ENCODE peak calls at places on chromosomes 1 and 21, in nine cellular contexts. Z is suprapubic skin, H is A549, U is H1, Y is spleen, L is tibial nerve, T is uterus, M is stomach, X is right lobe of liver. A is an unnamed sample.

GRCh38 chr1:197915797-197916686 is 1.1 kb upstream of the LHX9 start:
- DNase-seq in Z (no peak), H (peak), U (peak), Y (peak), L (no peak), T (no peak), M (no peak), X (peak), A (peak)

GRCh38 chr21:26405071-26405470 is 168.0 kb downstream of the CYYR1 start:
- DNase-seq in Z (no peak), H (no peak), U (no peak), Y (no peak), L (no peak), T (no peak), M (no peak), X (no peak), A (no peak)

GRCh38 chr1:34367954-34368353 is 191.2 kb downstream of the C1orf94 start:
- DNase-seq in Z (no peak), H (no peak), U (peak), Y (no peak), L (no peak), T (no peak), M (no peak), X (no peak), A (no peak)

GRCh38 chr1:209326876-209327275 is 256.6 kb upstream of the CAMK1G start:
- DNase-seq in Z (no peak), H (no peak), U (no peak), Y (no peak), L (no peak), T (no peak), M (no peak), X (no peak), A (no peak)

GRCh38 chr1:167455786-167456446 is 62.4 kb downstream of the CD247 start:
- DNase-seq in Z (no peak), H (peak), U (peak), Y (no peak), L (no peak), T (no peak), M (peak), X (no peak), A (peak)

GRCh38 chr1:238951809-238952208 is 434.6 kb upstream of the CHRM3 start:
- DNase-seq in Z (no peak), H (peak), U (no peak), Y (no peak), L (peak), T (no peak), M (peak), X (no peak), A (peak)

GRCh38 chr1:203625623-203626189 is 926 bp upstream of the ATP2B4 start:
- DNase-seq in Z (no peak), H (peak), U (no peak), Y (no peak), L (peak), T (peak), M (no peak), X (no peak), A (peak)

GRCh38 chr1:226995064-226995965 is 55.2 kb downstream of the COQ8A start:
- DNase-seq in Z (no peak), H (no peak), U (peak), Y (peak), L (no peak), T (no peak), M (no peak), X (no peak), A (no peak)

GRCh38 chr1:17743028-17743706 is 12.0 kb upstream of the ACTL8 start:
- DNase-seq in Z (no peak), H (no peak), U (no peak), Y (no peak), L (no peak), T (no peak), M (no peak), X (no peak), A (no peak)

GRCh38 chr1:112544011-112544688 is 35.4 kb downstream of the WNT2B start:
- DNase-seq in Z (no peak), H (peak), U (no peak), Y (no peak), L (no peak), T (peak), M (no peak), X (no peak), A (no peak)

GRCh38 chr1:153922076-153922837 is 515 bp downstream of the GATAD2B start:
- DNase-seq in Z (peak), H (no peak), U (peak), Y (no peak), L (no peak), T (peak), M (peak), X (no peak), A (no peak)

GRCh38 chr1:52917156-52917555 is 4.4 kb downstream of the ECHDC2 start:
- DNase-seq in Z (no peak), H (no peak), U (no peak), Y (no peak), L (no peak), T (no peak), M (no peak), X (no peak), A (no peak)

GRCh38 chr1:54300395-54300794 is 100.4 kb downstream of the MRPL37 start:
- DNase-seq in Z (no peak), H (no peak), U (no peak), Y (no peak), L (no peak), T (no peak), M (no peak), X (no peak), A (no peak)

GRCh38 chr1:207918571-207918970 is 7.6 kb upstream of the CD34 start:
- DNase-seq in Z (no peak), H (no peak), U (no peak), Y (no peak), L (no peak), T (no peak), M (no peak), X (no peak), A (no peak)

GRCh38 chr1:81186271-81186670 is 614.5 kb upstream of the ADGRL2 start:
- DNase-seq in Z (no peak), H (no peak), U (no peak), Y (no peak), L (no peak), T (no peak), M (no peak), X (no peak), A (no peak)

GRCh38 chr1:45304311-45305081 is 22.2 kb upstream of the HPDL start:
- DNase-seq in Z (peak), H (no peak), U (peak), Y (peak), L (no peak), T (peak), M (peak), X (peak), A (peak)

GRCh38 chr1:2301607-2302291 is 73.6 kb downstream of the SKI start:
- DNase-seq in Z (no peak), H (no peak), U (no peak), Y (no peak), L (no peak), T (no peak), M (no peak), X (no peak), A (no peak)

GRCh38 chr1:160377585-160378206 is 10.8 kb downstream of the NHLH1 start:
- DNase-seq in Z (no peak), H (no peak), U (no peak), Y (no peak), L (no peak), T (no peak), M (no peak), X (peak), A (no peak)

GRCh38 chr21:41119901-41120300 is 48.1 kb upstream of the BACE2 start:
- DNase-seq in Z (no peak), H (no peak), U (no peak), Y (no peak), L (no peak), T (no peak), M (no peak), X (no peak), A (no peak)

GRCh38 chr1:31013187-31013864 is 52.2 kb downstream of the PUM1 start:
- DNase-seq in Z (no peak), H (no peak), U (no peak), Y (no peak), L (no peak), T (no peak), M (no peak), X (no peak), A (no peak)

GRCh38 chr1:27503961-27504587 is 14.1 kb upstream of the WASF2 start:
- DNase-seq in Z (no peak), H (no peak), U (no peak), Y (no peak), L (no peak), T (no peak), M (no peak), X (no peak), A (no peak)

GRCh38 chr21:43645987-43646386 is 13.3 kb downstream of the HSF2BP start:
- DNase-seq in Z (no peak), H (peak), U (no peak), Y (no peak), L (no peak), T (no peak), M (no peak), X (no peak), A (no peak)
- H3K27ac ChIP-seq in Z (no peak), H (peak), U (no peak), Y (peak), L (peak), T (peak), M (no peak), X (peak), A (peak)

DNA sequence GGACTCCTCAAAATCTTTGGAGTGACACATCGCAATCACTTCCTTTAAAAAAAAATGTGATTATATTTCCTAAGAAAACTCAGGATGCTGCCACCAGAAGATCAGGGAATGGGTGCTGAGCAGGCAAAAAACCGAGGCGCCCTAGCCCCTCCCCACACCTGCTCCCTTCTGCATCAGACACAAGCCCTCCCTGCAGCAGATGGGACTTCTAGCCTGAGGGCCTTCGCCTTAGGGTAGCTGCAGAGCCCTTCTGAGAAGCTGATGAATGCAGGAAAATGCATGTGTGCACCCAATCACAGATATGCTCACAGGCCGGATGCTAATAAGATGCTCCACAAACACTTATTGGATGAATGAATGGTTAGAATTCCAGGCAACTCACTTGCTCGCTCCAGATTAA is 6.8 kb upstream of the C1orf210 start:
- DNase-seq in Z (no peak), H (no peak), U (no peak), Y (no peak), L (no peak), T (no peak), M (no peak), X (no peak), A (no peak)
- TF ChIP-seq POLR2A in Z (no peak), H (no peak), U (no peak), Y (no peak), L (no peak), T (no peak), M (no peak), X (no peak), A (no peak)

GRCh38 chr1:92298573-92299476 is at the start of the genes GLMN and RPAP2:
- DNase-seq in Z (peak), H (peak), U (peak), Y (peak), L (peak), T (peak), M (peak), X (peak), A (peak)
- TF ChIP-seq CTCF in Z (no peak), H (peak), U (no peak), Y (no peak), L (no peak), T (no peak), M (no peak), X (no peak), A (no peak)

GRCh38 chr1:95744731-95745130 is 510.7 kb downstream of the RWDD3 start:
- DNase-seq in Z (no peak), H (no peak), U (no peak), Y (no peak), L (no peak), T (no peak), M (no peak), X (no peak), A (no peak)

DNA sequence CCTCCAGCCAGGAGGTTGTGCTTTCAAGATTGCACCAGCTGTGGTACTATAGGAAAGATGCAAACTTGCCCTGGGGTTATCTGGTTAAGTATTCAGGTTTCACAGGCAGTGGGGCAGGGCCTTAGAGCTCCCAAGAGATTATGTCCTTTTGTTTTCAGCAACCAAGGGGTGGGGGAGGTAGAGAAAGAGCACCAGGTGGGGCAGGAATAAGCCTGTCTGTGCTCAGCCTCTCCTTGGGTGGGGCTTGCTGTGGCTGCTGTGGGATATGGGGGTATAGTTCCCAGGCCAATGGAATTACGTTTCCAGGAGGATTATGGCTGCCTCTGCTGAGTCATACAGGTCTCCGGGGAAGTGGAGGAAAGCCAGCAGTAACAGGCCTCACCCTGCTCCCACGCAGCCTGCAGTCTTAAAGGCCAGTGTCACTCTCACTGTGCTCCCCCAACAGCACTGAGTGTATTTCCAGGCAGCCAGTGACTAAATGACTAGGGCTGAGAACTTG is 508.6 kb downstream of the RWDD3 start:
- DNase-seq in Z (no peak), H (peak), U (no peak), Y (no peak), L (no peak), T (no peak), M (no peak), X (no peak), A (no peak)
- H3K27ac ChIP-seq in Z (peak), H (no peak), U (no peak), Y (no peak), L (no peak), T (no peak), M (no peak), X (no peak), A (no peak)

GRCh38 chr1:156212833-156213643 is at the start of gene PMF1:
- DNase-seq in Z (peak), H (peak), U (peak), Y (peak), L (peak), T (peak), M (peak), X (peak), A (peak)
- TF ChIP-seq POLR2A in Z (peak), H (peak), U (peak), Y (no peak), L (peak), T (peak), M (peak), X (peak), A (peak)

GRCh38 chr21:29092102-29092959 is 18.9 kb upstream of the CCT8 start:
- DNase-seq in Z (no peak), H (no peak), U (no peak), Y (no peak), L (no peak), T (no peak), M (no peak), X (peak), A (no peak)
- TF ChIP-seq CTCF in Z (no peak), H (no peak), U (no peak), Y (no peak), L (no peak), T (no peak), M (no peak), X (no peak), A (no peak)

GRCh38 chr21:38979271-38980196 is 173.8 kb downstream of the ETS2 start:
- DNase-seq in Z (no peak), H (no peak), U (peak), Y (no peak), L (no peak), T (peak), M (no peak), X (no peak), A (peak)
- H3K27ac ChIP-seq in Z (no peak), H (no peak), U (peak), Y (no peak), L (no peak), T (peak), M (no peak), X (no peak), A (no peak)

DNA sequence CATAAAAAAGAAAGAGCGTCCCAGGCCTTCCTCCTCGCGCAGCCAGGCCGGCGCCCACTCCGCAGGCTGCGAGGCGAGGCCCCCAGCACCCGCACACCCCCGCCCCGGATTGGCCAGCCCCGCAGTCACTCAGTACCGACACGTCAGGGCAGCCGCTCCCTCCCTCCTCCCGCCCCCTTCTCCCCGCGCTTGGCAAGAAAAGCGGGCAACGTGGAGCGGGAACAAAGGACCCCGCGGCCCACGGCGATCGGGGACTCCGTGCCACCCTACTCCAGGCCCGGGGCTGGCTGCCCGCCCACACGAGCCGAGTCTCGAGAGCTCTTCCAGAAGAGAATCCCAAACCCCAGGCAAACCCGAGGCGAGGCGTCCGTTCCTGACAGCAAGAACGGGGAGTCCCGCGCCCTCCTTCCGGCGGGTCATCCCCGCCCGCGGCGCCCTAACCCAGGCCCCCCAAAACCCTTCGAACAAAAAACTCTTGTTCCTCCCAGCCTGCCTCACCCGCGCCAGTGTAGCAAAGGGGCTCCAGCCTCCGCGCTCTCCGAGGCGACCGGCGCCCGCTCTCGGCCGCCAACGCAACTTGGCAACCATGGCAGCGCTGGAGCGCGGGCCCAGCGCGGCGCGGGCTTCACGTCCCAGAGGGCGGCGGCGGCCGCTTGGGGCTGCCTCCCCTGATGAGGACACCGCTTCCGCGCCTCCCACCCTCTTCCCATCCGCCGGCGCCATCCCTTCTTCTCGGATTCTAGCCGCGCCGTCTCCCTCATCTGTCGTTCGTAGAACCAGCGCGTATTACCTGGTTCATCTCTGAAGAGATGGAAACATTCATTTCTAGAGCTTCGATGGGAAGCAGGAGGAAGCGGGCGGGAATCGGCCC is 645 bp downstream of the IVNS1ABP start:
- DNase-seq in Z (peak), H (peak), U (peak), Y (peak), L (peak), T (peak), M (peak), X (peak), A (peak)
- TF ChIP-seq POLR2A in Z (peak), H (no peak), U (peak), Y (no peak), L (peak), T (peak), M (peak), X (no peak), A (peak)

DNA sequence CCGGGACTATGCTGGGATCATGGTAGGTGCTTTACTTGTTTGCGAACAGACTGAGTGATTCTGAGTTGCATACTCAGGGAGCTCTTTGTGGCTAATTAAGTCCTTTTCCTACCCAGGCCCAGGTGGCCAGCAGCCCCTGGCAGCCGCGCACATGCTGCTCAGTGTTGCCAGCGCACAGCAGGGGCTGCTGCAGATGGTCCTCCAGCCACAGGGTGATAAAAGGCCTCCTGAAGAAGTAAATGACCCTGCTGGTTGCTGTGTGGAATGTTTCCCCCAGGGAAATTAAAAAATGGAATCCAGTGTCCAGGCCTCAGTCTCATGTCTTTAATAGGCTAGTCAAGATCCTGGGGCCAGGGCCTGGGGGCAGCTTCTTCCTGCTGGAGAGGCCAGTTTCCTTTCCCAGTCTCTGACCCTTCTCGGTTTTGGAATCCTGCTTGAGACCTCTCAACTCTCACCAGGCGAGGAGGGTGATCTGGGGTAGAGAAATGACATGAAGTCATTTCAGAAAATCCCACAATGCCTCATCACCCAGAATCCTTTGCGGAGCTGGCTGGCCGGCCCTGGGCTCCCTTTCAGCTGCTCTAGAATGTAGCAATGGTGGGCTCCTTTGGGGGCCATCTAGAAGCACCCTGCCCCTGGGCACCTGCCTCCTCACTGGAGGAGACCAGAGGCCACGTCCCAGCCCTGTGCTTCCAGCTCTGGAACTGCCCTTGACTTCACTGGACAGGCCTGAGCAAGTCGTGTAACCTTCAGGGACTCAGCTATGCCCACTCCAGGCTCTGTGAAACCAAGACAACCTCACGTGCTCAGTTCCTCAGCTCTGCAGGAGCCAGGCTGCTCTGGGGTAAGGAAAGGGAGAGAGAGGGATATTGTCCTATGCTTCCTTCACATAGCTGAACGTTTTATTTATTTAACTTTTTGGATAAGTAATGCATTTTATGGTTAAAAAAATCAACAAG is 131.4 kb downstream of the MRPS6 start:
- DNase-seq in Z (no peak), H (no peak), U (no peak), Y (no peak), L (no peak), T (no peak), M (no peak), X (no peak), A (no peak)
- TF ChIP-seq CTCF in Z (no peak), H (no peak), U (no peak), Y (no peak), L (no peak), T (no peak), M (no peak), X (no peak), A (no peak)

DNA sequence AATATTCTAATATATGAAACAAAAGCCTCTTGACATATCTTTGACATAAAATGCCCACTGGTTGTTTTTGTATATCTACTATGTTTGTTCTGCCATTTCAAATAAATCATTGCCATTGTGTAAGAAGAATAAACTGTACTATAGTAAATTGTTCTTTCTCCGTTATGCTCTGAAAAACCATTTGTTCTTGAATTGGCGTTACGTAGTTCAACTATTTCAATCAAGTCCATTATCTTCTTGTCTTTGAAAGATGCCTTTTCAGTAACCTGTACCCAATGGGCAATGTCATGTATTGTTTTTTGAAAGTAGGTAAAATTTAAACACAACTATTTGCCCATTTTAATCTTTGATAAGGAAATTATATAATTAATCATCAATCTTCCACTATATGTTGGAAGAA is 294.7 kb downstream of the PTPRC start:
- DNase-seq in Z (no peak), H (no peak), U (no peak), Y (no peak), L (no peak), T (no peak), M (no peak), X (no peak), A (no peak)
- H3K27ac ChIP-seq in Z (no peak), H (no peak), U (no peak), Y (peak), L (peak), T (no peak), M (no peak), X (no peak), A (no peak)

A was measured in body of pancreas.